ENCODE peak calls at places on chromosomes 4 and X, in eight cellular contexts. One of them, this sample, is unnamed.
A peak's percentile ranks its signal among the peaks of the same experiment; 100 is the strongest.

GRCh38 chr4:144649646-144650045 is 3.7 kb downstream of the HHIP start:
- DNase-seq in cardiac fibroblast: peak; percentile 32
- DNase-seq in tibial nerve: no peak
- DNase-seq in iris pigment epithelial cell: no peak
- DNase-seq in mammary epithelial cell: no peak
- DNase-seq in neural progenitor cell: peak; percentile 78
- DNase-seq in fibroblast of the conjunctiva: no peak
- DNase-seq in GM03348: no peak
- DNase-seq in this sample: no peak

GRCh38 chrX:110699109-110699508 is 96.5 kb downstream of the CHRDL1 start:
- DNase-seq in cardiac fibroblast: no peak
- DNase-seq in tibial nerve: no peak
- DNase-seq in iris pigment epithelial cell: peak; percentile 4
- DNase-seq in mammary epithelial cell: peak; percentile 16
- DNase-seq in neural progenitor cell: no peak
- DNase-seq in fibroblast of the conjunctiva: no peak
- DNase-seq in GM03348: peak; percentile 2
- DNase-seq in this sample: no peak

GRCh38 chr4:173269280-173269679 is 64.9 kb downstream of the HMGB2 start:
- DNase-seq in cardiac fibroblast: no peak
- DNase-seq in tibial nerve: no peak
- DNase-seq in iris pigment epithelial cell: no peak
- DNase-seq in mammary epithelial cell: no peak
- DNase-seq in neural progenitor cell: no peak
- DNase-seq in fibroblast of the conjunctiva: no peak
- DNase-seq in GM03348: no peak
- DNase-seq in this sample: no peak

GRCh38 chr4:8910100-8910821 is 38.6 kb upstream of the HMX1 start:
- DNase-seq in cardiac fibroblast: no peak
- DNase-seq in tibial nerve: peak; percentile 8
- DNase-seq in iris pigment epithelial cell: no peak
- DNase-seq in mammary epithelial cell: no peak
- DNase-seq in neural progenitor cell: no peak
- DNase-seq in fibroblast of the conjunctiva: no peak
- DNase-seq in GM03348: no peak
- DNase-seq in this sample: peak; percentile 32

GRCh38 chr4:30755306-30755705 is 35.1 kb downstream of the PCDH7 start:
- DNase-seq in cardiac fibroblast: no peak
- DNase-seq in tibial nerve: no peak
- DNase-seq in iris pigment epithelial cell: peak; percentile 38
- DNase-seq in mammary epithelial cell: no peak
- DNase-seq in neural progenitor cell: no peak
- DNase-seq in fibroblast of the conjunctiva: no peak
- DNase-seq in GM03348: no peak
- DNase-seq in this sample: no peak

GRCh38 chr4:127997534-127998388 is 32.6 kb downstream of the ABHD18 start:
- DNase-seq in cardiac fibroblast: peak; percentile 70
- DNase-seq in tibial nerve: no peak
- DNase-seq in iris pigment epithelial cell: peak; percentile 55
- DNase-seq in mammary epithelial cell: peak; percentile 52
- DNase-seq in neural progenitor cell: no peak
- DNase-seq in fibroblast of the conjunctiva: peak; percentile 6
- DNase-seq in GM03348: peak; percentile 6
- DNase-seq in this sample: no peak

GRCh38 chrX:17851854-17852253 is 9.2 kb downstream of the RAI2 start:
- DNase-seq in cardiac fibroblast: no peak
- DNase-seq in tibial nerve: no peak
- DNase-seq in iris pigment epithelial cell: no peak
- DNase-seq in mammary epithelial cell: no peak
- DNase-seq in neural progenitor cell: no peak
- DNase-seq in fibroblast of the conjunctiva: no peak
- DNase-seq in GM03348: no peak
- DNase-seq in this sample: no peak

GRCh38 chr4:2339458-2340271 is 77.8 kb upstream of the MXD4 start:
- DNase-seq in cardiac fibroblast: no peak
- DNase-seq in tibial nerve: no peak
- DNase-seq in iris pigment epithelial cell: no peak
- DNase-seq in mammary epithelial cell: no peak
- DNase-seq in neural progenitor cell: no peak
- DNase-seq in fibroblast of the conjunctiva: no peak
- DNase-seq in GM03348: no peak
- DNase-seq in this sample: peak; percentile 44

GRCh38 chr4:169014581-169014980 is 4.5 kb upstream of the CBR4 start:
- DNase-seq in cardiac fibroblast: peak; percentile 31
- DNase-seq in tibial nerve: no peak
- DNase-seq in iris pigment epithelial cell: no peak
- DNase-seq in mammary epithelial cell: peak; percentile 61
- DNase-seq in neural progenitor cell: no peak
- DNase-seq in fibroblast of the conjunctiva: no peak
- DNase-seq in GM03348: no peak
- DNase-seq in this sample: no peak

GRCh38 chr4:152956650-152957436 is 20.7 kb downstream of the FHDC1 start:
- DNase-seq in cardiac fibroblast: peak; percentile 39
- DNase-seq in tibial nerve: no peak
- DNase-seq in iris pigment epithelial cell: peak; percentile 87
- DNase-seq in mammary epithelial cell: no peak
- DNase-seq in neural progenitor cell: no peak
- DNase-seq in fibroblast of the conjunctiva: no peak
- DNase-seq in GM03348: no peak
- DNase-seq in this sample: peak; percentile 75

GRCh38 chr4:109947457-109947856 is 34.8 kb downstream of the EGF start:
- DNase-seq in cardiac fibroblast: peak; percentile 74
- DNase-seq in tibial nerve: no peak
- DNase-seq in iris pigment epithelial cell: peak; percentile 42
- DNase-seq in mammary epithelial cell: peak; percentile 91
- DNase-seq in neural progenitor cell: no peak
- DNase-seq in fibroblast of the conjunctiva: no peak
- DNase-seq in GM03348: peak; percentile 9
- DNase-seq in this sample: no peak

GRCh38 chr4:58760737-58761136 is 1650.6 kb upstream of the IGFBP7 start:
- DNase-seq in cardiac fibroblast: no peak
- DNase-seq in tibial nerve: no peak
- DNase-seq in iris pigment epithelial cell: no peak
- DNase-seq in mammary epithelial cell: no peak
- DNase-seq in neural progenitor cell: no peak
- DNase-seq in fibroblast of the conjunctiva: no peak
- DNase-seq in GM03348: no peak
- DNase-seq in this sample: no peak

GRCh38 chrX:40105016-40105790 is 7.4 kb upstream of the BCOR start:
- DNase-seq in cardiac fibroblast: peak; percentile 35
- DNase-seq in tibial nerve: no peak
- DNase-seq in iris pigment epithelial cell: peak; percentile 51
- DNase-seq in mammary epithelial cell: peak; percentile 36
- DNase-seq in neural progenitor cell: peak; percentile 69
- DNase-seq in fibroblast of the conjunctiva: no peak
- DNase-seq in GM03348: peak; percentile 57
- DNase-seq in this sample: peak; percentile 83

GRCh38 chr4:163350672-163351071 is 7.0 kb downstream of the NPY5R start:
- DNase-seq in cardiac fibroblast: no peak
- DNase-seq in tibial nerve: no peak
- DNase-seq in iris pigment epithelial cell: peak; percentile 35
- DNase-seq in mammary epithelial cell: peak; percentile 48
- DNase-seq in neural progenitor cell: no peak
- DNase-seq in fibroblast of the conjunctiva: no peak
- DNase-seq in GM03348: no peak
- DNase-seq in this sample: no peak

GRCh38 chrX:110268875-110269274 is 49.0 kb downstream of the AMMECR1 start:
- DNase-seq in cardiac fibroblast: peak; percentile 20
- DNase-seq in tibial nerve: no peak
- DNase-seq in iris pigment epithelial cell: peak; percentile 28
- DNase-seq in mammary epithelial cell: no peak
- DNase-seq in neural progenitor cell: no peak
- DNase-seq in fibroblast of the conjunctiva: no peak
- DNase-seq in GM03348: no peak
- DNase-seq in this sample: no peak

GRCh38 chrX:155768036-155768769 is 112.9 kb upstream of the VAMP7 start:
- DNase-seq in cardiac fibroblast: peak; percentile 82
- DNase-seq in tibial nerve: no peak
- DNase-seq in iris pigment epithelial cell: peak; percentile 58
- DNase-seq in mammary epithelial cell: peak; percentile 48
- DNase-seq in neural progenitor cell: no peak
- DNase-seq in fibroblast of the conjunctiva: no peak
- DNase-seq in GM03348: peak; percentile 29
- DNase-seq in this sample: no peak

GRCh38 chrX:14926471-14926870 is 53.2 kb downstream of the MOSPD2 start:
- DNase-seq in cardiac fibroblast: no peak
- DNase-seq in tibial nerve: no peak
- DNase-seq in iris pigment epithelial cell: no peak
- DNase-seq in mammary epithelial cell: no peak
- DNase-seq in neural progenitor cell: no peak
- DNase-seq in fibroblast of the conjunctiva: no peak
- DNase-seq in GM03348: peak; percentile 11
- DNase-seq in this sample: no peak

GRCh38 chrX:2224597-2225235 is 276.1 kb downstream of the DHRSX start:
- DNase-seq in cardiac fibroblast: no peak
- DNase-seq in tibial nerve: no peak
- DNase-seq in iris pigment epithelial cell: no peak
- DNase-seq in mammary epithelial cell: no peak
- DNase-seq in neural progenitor cell: no peak
- DNase-seq in fibroblast of the conjunctiva: no peak
- DNase-seq in GM03348: no peak
- DNase-seq in this sample: no peak

GRCh38 chr4:155119006-155119405 is 89.4 kb upstream of the NPY2R start:
- DNase-seq in cardiac fibroblast: no peak
- DNase-seq in tibial nerve: no peak
- DNase-seq in iris pigment epithelial cell: no peak
- DNase-seq in mammary epithelial cell: no peak
- DNase-seq in neural progenitor cell: no peak
- DNase-seq in fibroblast of the conjunctiva: no peak
- DNase-seq in GM03348: no peak
- DNase-seq in this sample: no peak

GRCh38 chr4:176575141-176575731 is 217.5 kb downstream of the VEGFC start:
- DNase-seq in cardiac fibroblast: no peak
- DNase-seq in tibial nerve: no peak
- DNase-seq in iris pigment epithelial cell: no peak
- DNase-seq in mammary epithelial cell: no peak
- DNase-seq in neural progenitor cell: no peak
- DNase-seq in fibroblast of the conjunctiva: no peak
- DNase-seq in GM03348: peak; percentile 39
- DNase-seq in this sample: no peak

GRCh38 chr4:10164877-10165283 is 48.3 kb upstream of the WDR1 start:
- DNase-seq in cardiac fibroblast: peak; percentile 73
- DNase-seq in tibial nerve: no peak
- DNase-seq in iris pigment epithelial cell: peak; percentile 51
- DNase-seq in mammary epithelial cell: no peak
- DNase-seq in neural progenitor cell: peak; percentile 69
- DNase-seq in fibroblast of the conjunctiva: peak; percentile 22
- DNase-seq in GM03348: peak; percentile 79
- DNase-seq in this sample: peak; percentile 83

GRCh38 chr4:142083264-142083663 is 446.9 kb downstream of the IL15 start:
- DNase-seq in cardiac fibroblast: peak; percentile 30
- DNase-seq in tibial nerve: no peak
- DNase-seq in iris pigment epithelial cell: no peak
- DNase-seq in mammary epithelial cell: no peak
- DNase-seq in neural progenitor cell: no peak
- DNase-seq in fibroblast of the conjunctiva: no peak
- DNase-seq in GM03348: no peak
- DNase-seq in this sample: no peak

GRCh38 chrX:115988825-115989224 is 181.7 kb upstream of the AGTR2 start:
- DNase-seq in cardiac fibroblast: no peak
- DNase-seq in tibial nerve: no peak
- DNase-seq in iris pigment epithelial cell: peak; percentile 8
- DNase-seq in mammary epithelial cell: no peak
- DNase-seq in neural progenitor cell: no peak
- DNase-seq in fibroblast of the conjunctiva: no peak
- DNase-seq in GM03348: no peak
- DNase-seq in this sample: no peak

GRCh38 chr4:188196134-188196735 is 57.0 kb downstream of the TRIML1 start:
- DNase-seq in cardiac fibroblast: no peak
- DNase-seq in tibial nerve: no peak
- DNase-seq in iris pigment epithelial cell: no peak
- DNase-seq in mammary epithelial cell: no peak
- DNase-seq in neural progenitor cell: peak; percentile 32
- DNase-seq in fibroblast of the conjunctiva: no peak
- DNase-seq in GM03348: no peak
- DNase-seq in this sample: peak; percentile 63

GRCh38 chr4:77740480-77740879 is 78.7 kb downstream of the CNOT6L start:
- DNase-seq in cardiac fibroblast: no peak
- DNase-seq in tibial nerve: no peak
- DNase-seq in iris pigment epithelial cell: no peak
- DNase-seq in mammary epithelial cell: no peak
- DNase-seq in neural progenitor cell: no peak
- DNase-seq in fibroblast of the conjunctiva: no peak
- DNase-seq in GM03348: no peak
- DNase-seq in this sample: no peak

GRCh38 chr4:80362578-80363181 is 27.1 kb downstream of the CFAP299 start:
- DNase-seq in cardiac fibroblast: peak; percentile 59
- DNase-seq in tibial nerve: no peak
- DNase-seq in iris pigment epithelial cell: peak; percentile 45
- DNase-seq in mammary epithelial cell: peak; percentile 23
- DNase-seq in neural progenitor cell: peak; percentile 79
- DNase-seq in fibroblast of the conjunctiva: no peak
- DNase-seq in GM03348: peak; percentile 48
- DNase-seq in this sample: peak; percentile 89

GRCh38 chr4:168511780-168512467 is 15.1 kb downstream of the PALLD start:
- DNase-seq in cardiac fibroblast: no peak
- DNase-seq in tibial nerve: no peak
- DNase-seq in iris pigment epithelial cell: no peak
- DNase-seq in mammary epithelial cell: no peak
- DNase-seq in neural progenitor cell: no peak
- DNase-seq in fibroblast of the conjunctiva: no peak
- DNase-seq in GM03348: no peak
- DNase-seq in this sample: no peak